ENCODE peak calls at places on chromosomes 3 and 15, in four cellular contexts. L, K, Z and W are unnamed samples.

GRCh38 chr3:105166893-105167292 is 199.8 kb upstream of the ALCAM start:
- DNase-seq in L (no peak), K (no peak), Z (no peak), W (peak)

GRCh38 chr15:99042909-99043308 is 35.3 kb upstream of the PGPEP1L start:
- DNase-seq in L (no peak), K (no peak), Z (no peak), W (no peak)

GRCh38 chr15:27091270-27091940 is 120.4 kb downstream of the GABRG3 start:
- DNase-seq in L (no peak), K (no peak), Z (no peak), W (no peak)

GRCh38 chr3:143337387-143337786 is 217.8 kb downstream of the CHST2 start:
- DNase-seq in L (no peak), K (no peak), Z (no peak), W (no peak)

GRCh38 chr3:40445062-40445461 is 12.1 kb upstream of the RPL14 start:
- DNase-seq in L (no peak), K (no peak), Z (no peak), W (no peak)

GRCh38 chr3:13037458-13038117 is 35.6 kb downstream of the IQSEC1 start:
- DNase-seq in L (no peak), K (no peak), Z (no peak), W (no peak)

GRCh38 chr3:169657351-169658124 is 6.0 kb downstream of the MECOM start:
- DNase-seq in L (no peak), K (no peak), Z (no peak), W (no peak)

GRCh38 chr3:32996046-32996754 is 44.8 kb downstream of the CCR4 start:
- DNase-seq in L (no peak), K (no peak), Z (no peak), W (no peak)

GRCh38 chr15:92683511-92683834 is 27.9 kb upstream of the FAM174B start:
- DNase-seq in L (no peak), K (no peak), Z (no peak), W (no peak)

GRCh38 chr3:61578667-61579367 is 17.4 kb downstream of the PTPRG start:
- DNase-seq in L (no peak), K (no peak), Z (no peak), W (no peak)

GRCh38 chr3:159057621-159058020 is 255.8 kb downstream of the MFSD1 start:
- DNase-seq in L (no peak), K (no peak), Z (no peak), W (no peak)

GRCh38 chr15:45910671-45911070 is 275.8 kb downstream of the SQOR start:
- DNase-seq in L (no peak), K (no peak), Z (no peak), W (no peak)

GRCh38 chr3:23395115-23395514 is 192.0 kb downstream of the UBE2E2 start:
- DNase-seq in L (no peak), K (no peak), Z (no peak), W (no peak)

GRCh38 chr3:99562990-99563607 is 75.3 kb upstream of the COL8A1 start:
- DNase-seq in L (peak), K (no peak), Z (no peak), W (no peak)

GRCh38 chr3:94292151-94292550 is 229.3 kb downstream of the NSUN3 start:
- DNase-seq in L (no peak), K (no peak), Z (no peak), W (no peak)

GRCh38 chr15:91045065-91045464 is 22.7 kb upstream of the VPS33B start:
- DNase-seq in L (no peak), K (no peak), Z (no peak), W (no peak)

GRCh38 chr15:74209997-74210573 is 7.5 kb upstream of the STRA6 start:
- DNase-seq in L (no peak), K (no peak), Z (no peak), W (peak)

GRCh38 chr3:127135241-127136023 is 57.5 kb upstream of the PRR23E start:
- DNase-seq in L (no peak), K (no peak), Z (no peak), W (no peak)

GRCh38 chr15:95051881-95052280 is 820.5 kb downstream of the MCTP2 start:
- DNase-seq in L (no peak), K (no peak), Z (no peak), W (no peak)

GRCh38 chr3:44865272-44866005 is 3.7 kb downstream of the TMEM42 start:
- DNase-seq in L (no peak), K (no peak), Z (no peak), W (no peak)

GRCh38 chr15:87589134-87589533 is 667.4 kb downstream of the NTRK3 start:
- DNase-seq in L (no peak), K (no peak), Z (no peak), W (no peak)

GRCh38 chr3:195030791-195031321 is 240.1 kb downstream of the XXYLT1 start:
- DNase-seq in L (no peak), K (no peak), Z (no peak), W (no peak)

GRCh38 chr3:194128202-194128907 is 7.6 kb upstream of the HES1 start:
- DNase-seq in L (no peak), K (no peak), Z (no peak), W (no peak)

GRCh38 chr3:121651684-121652083 is 9.0 kb downstream of the HCLS1 start:
- DNase-seq in L (peak), K (no peak), Z (no peak), W (no peak)

GRCh38 chr3:51682079-51682478 is 11.0 kb downstream of the TEX264 start:
- DNase-seq in L (peak), K (peak), Z (peak), W (peak)

GRCh38 chr3:102449341-102449740 is 14.5 kb downstream of the ZPLD1 start:
- DNase-seq in L (no peak), K (no peak), Z (no peak), W (no peak)